ENCODE peak calls at places on chromosomes 16 and 17, in ten cellular contexts. J is AG09309, G is HS-5, W is HS-27A, X is testis, U is GM04503, R is H4, A is neural crest cell, L is Kasumi-1, K is caudate nucleus. I is an unnamed sample.
A peak's percentile ranks its signal among the peaks of the same experiment; 100 is the strongest.

GRCh38 chr17:29069526-29070041 is 26.6 kb downstream of the PIPOX start:
- DNase-seq in J (no peak), G (no peak), W (no peak), X (peak; percentile 62), U (no peak), R (no peak), A (no peak), L (no peak), K (no peak), I (no peak)

GRCh38 chr16:68995011-68995504 is 110.4 kb upstream of the HAS3 start:
- DNase-seq in J (peak; percentile 23), G (peak; percentile 67), W (peak; percentile 31), X (peak; percentile 28), U (no peak), R (peak; percentile 18), A (no peak), L (no peak), K (no peak), I (no peak)

GRCh38 chr16:6926341-6926740 is 406.3 kb upstream of the RBFOX1 start:
- DNase-seq in J (no peak), G (no peak), W (no peak), X (no peak), U (no peak), R (no peak), A (no peak), L (no peak), K (no peak), I (no peak)

GRCh38 chr17:27489045-27489715 is 32.9 kb downstream of the KSR1 start:
- DNase-seq in J (peak; percentile 21), G (no peak), W (no peak), X (peak; percentile 51), U (peak; percentile 45), R (peak; percentile 50), A (no peak), L (peak; percentile 61), K (no peak), I (no peak)

GRCh38 chr17:75486951-75487350 is 28.4 kb downstream of the CASKIN2 start:
- DNase-seq in J (no peak), G (no peak), W (no peak), X (no peak), U (no peak), R (no peak), A (no peak), L (peak; percentile 56), K (no peak), I (no peak)

GRCh38 chr16:73027655-73028220 is 20.2 kb downstream of the ZFHX3 start:
- DNase-seq in J (no peak), G (no peak), W (no peak), X (no peak), U (no peak), R (no peak), A (no peak), L (no peak), K (no peak), I (no peak)

GRCh38 chr17:50487213-50488096 is 8.8 kb downstream of the RSAD1 start:
- DNase-seq in J (no peak), G (no peak), W (no peak), X (no peak), U (no peak), R (no peak), A (no peak), L (no peak), K (no peak), I (no peak)

GRCh38 chr16:57559075-57559790 is 16.8 kb downstream of the ADGRG5 start:
- DNase-seq in J (no peak), G (no peak), W (no peak), X (no peak), U (no peak), R (no peak), A (no peak), L (no peak), K (no peak), I (no peak)

I was measured in COLO829.